ENCODE peak calls at places on chromosomes 16 and 17, in four cellular contexts. K is activated T-helper 1 cell treated with anti-CD3 and anti-CD28 coated beads, Interleukin-2, amount 50 U/mL, for 16 hours; E is T-helper 1 cell; B is pancreas. J is an unnamed sample.
A peak's percentile ranks its signal among the peaks of the same experiment; 100 is the strongest.

GRCh38 chr17:59152925-59153324 is 2.1 kb downstream of the SKA2 start:
- DNase-seq in K (no peak), E (no peak), B (no peak), J (no peak)

GRCh38 chr17:45432405-45433113 is at the start of gene ARHGAP27:
- DNase-seq in K (no peak), E (no peak), B (peak; percentile 44), J (no peak)

GRCh38 chr16:77591347-77591746 is 131.0 kb upstream of the NUDT7 start:
- DNase-seq in K (no peak), E (no peak), B (no peak), J (no peak)

GRCh38 chr17:55842405-55843158 is 91.7 kb downstream of the PCTP start:
- DNase-seq in K (no peak), E (no peak), B (no peak), J (no peak)

GRCh38 chr17:13888043-13888442 is 181.3 kb upstream of the COX10 start:
- DNase-seq in K (no peak), E (no peak), B (no peak), J (peak; percentile 21)

GRCh38 chr17:57869599-57870282 is 19.9 kb upstream of the MRPS23 start:
- DNase-seq in K (no peak), E (no peak), B (peak; percentile 18), J (peak; percentile 44)

GRCh38 chr16:718389-718788 is 2.6 kb upstream of the ANTKMT start:
- DNase-seq in K (no peak), E (no peak), B (no peak), J (no peak)

GRCh38 chr17:27552467-27552779 is 78.6 kb upstream of the LGALS9 start:
- DNase-seq in K (no peak), E (no peak), B (peak; percentile 61), J (peak; percentile 94)

GRCh38 chr17:10292057-10292931 is 80.5 kb downstream of the MYH13 start:
- DNase-seq in K (no peak), E (no peak), B (no peak), J (peak; percentile 15)

J was measured in MCF 10A.